ENCODE peak calls at places on chromosome 1, in nine cellular contexts. I is stimulated activated CD8-positive, alpha-beta memory T cell treated with anti-CD3 and anti-CD28 coated beads, Interleukin-2, amount 100 ng/mL, for 48 hours; G is HFF-Myc; O is NCI-H1092; K is naive B cell; R is HT-29; C is aorta; H is WTC11; Q is GM23248. S is an unnamed sample.

GRCh38 chr1:119409731-119410130 is 5.2 kb upstream of the HSD3B2 start:
- DNase-seq in H (no peak), I (no peak), C (no peak), O (no peak), G (no peak), K (no peak), Q (peak), R (no peak), S (no peak)

GRCh38 chr1:61322769-61323168 is 240.4 kb downstream of the NFIA start:
- DNase-seq in K (no peak), Q (peak), O (peak), I (no peak), C (no peak), H (no peak), R (peak), G (no peak), S (no peak)

GRCh38 chr1:190067592-190067991 is 410.1 kb downstream of the BRINP3 start:
- DNase-seq in H (no peak), I (no peak), Q (no peak), K (no peak), G (no peak), C (no peak), O (no peak), R (peak), S (peak)

GRCh38 chr1:6519935-6520621 is 28.6 kb upstream of the PLEKHG5 start:
- DNase-seq in R (no peak), K (no peak), I (no peak), C (peak), H (peak), O (peak), Q (peak), G (peak), S (peak)

GRCh38 chr1:78650114-78650513 is 483 bp downstream of the IFI44 start:
- DNase-seq in R (peak), O (no peak), H (no peak), C (no peak), I (no peak), K (no peak), Q (peak), G (no peak), S (peak)

GRCh38 chr1:7670334-7671145 is 100.6 kb upstream of the VAMP3 start:
- DNase-seq in Q (peak), H (no peak), R (no peak), K (no peak), G (no peak), C (no peak), O (no peak), I (no peak), S (no peak)

GRCh38 chr1:201316556-201316955 is 33.2 kb downstream of the PKP1 start:
- DNase-seq in R (no peak), G (no peak), Q (no peak), I (no peak), K (no peak), O (no peak), C (peak), H (no peak), S (no peak)

GRCh38 chr1:218171302-218171893 is 113.7 kb upstream of the RRP15 start:
- DNase-seq in I (no peak), K (no peak), C (no peak), R (peak), O (peak), Q (peak), G (peak), H (no peak), S (peak)

GRCh38 chr1:41689596-41689995 is 205.1 kb upstream of the EDN2 start:
- DNase-seq in C (no peak), R (no peak), H (no peak), Q (peak), G (no peak), K (no peak), O (no peak), I (no peak), S (no peak)

GRCh38 chr1:9766759-9767442 is 56.9 kb downstream of the CLSTN1 start:
- DNase-seq in Q (peak), R (no peak), C (peak), H (no peak), I (no peak), G (peak), O (no peak), K (no peak), S (peak)

GRCh38 chr1:115440733-115441132 is 102.7 kb upstream of the NGF start:
- DNase-seq in K (no peak), Q (no peak), I (no peak), R (no peak), H (no peak), O (no peak), G (no peak), C (no peak), S (no peak)

GRCh38 chr1:66022904-66023620 is 230.4 kb downstream of the PDE4B start:
- DNase-seq in O (no peak), R (no peak), I (no peak), Q (peak), K (no peak), G (peak), C (no peak), H (no peak), S (no peak)

GRCh38 chr1:86365890-86366289 is 30.2 kb downstream of the ODF2L start:
- DNase-seq in R (no peak), H (no peak), Q (no peak), O (no peak), I (no peak), G (no peak), C (no peak), K (no peak), S (no peak)

GRCh38 chr1:87208936-87209335 is 119.7 kb upstream of the LMO4 start:
- DNase-seq in K (no peak), O (no peak), I (no peak), C (no peak), H (no peak), R (no peak), Q (no peak), G (no peak), S (no peak)

GRCh38 chr1:86430376-86430775 is 6.4 kb downstream of the CLCA2 start:
- DNase-seq in R (peak), O (no peak), H (no peak), G (no peak), I (no peak), C (no peak), Q (peak), K (no peak), S (no peak)

GRCh38 chr1:2935766-2936390 is 85.4 kb upstream of the ACTRT2 start:
- DNase-seq in I (no peak), C (peak), O (no peak), H (no peak), K (no peak), R (no peak), G (no peak), Q (no peak), S (no peak)

S was measured in H4.